ENCODE peak calls at places on chromosomes 7 and 10, in ten cellular contexts. G is lower lobe of right lung, R is body of pancreas, H is bronchial epithelial cell, P is cardiac fibroblast, X is psoas muscle, N is A549, A is mucosa of descending colon, L is BJ, S is Peyer's patch. E is an unnamed sample.

GRCh38 chr10:97539523-97540200 is 32.9 kb upstream of the ANKRD2 start:
- DNase-seq in X (peak; percentile 79), G (no peak), A (no peak), L (peak; percentile 66), H (no peak), S (no peak), N (no peak), P (peak; percentile 85), R (no peak), E (peak; percentile 61)

GRCh38 chr10:16393271-16393858 is 43.4 kb upstream of the PTER start:
- DNase-seq in H (no peak), X (no peak), L (no peak), G (no peak), P (no peak), A (no peak), R (no peak), S (no peak), N (no peak), E (no peak)

GRCh38 chr10:124994573-124995473 is 52.9 kb downstream of the ZRANB1 start:
- DNase-seq in S (no peak), L (no peak), X (peak; percentile 57), P (no peak), R (peak; percentile 9), H (no peak), N (no peak), A (peak; percentile 25), G (peak; percentile 43), E (no peak)

GRCh38 chr10:58517481-58518355 is 5.0 kb downstream of the BICC1 start:
- DNase-seq in P (no peak), H (no peak), X (no peak), N (no peak), G (no peak), S (no peak), R (no peak), A (no peak), L (no peak), E (no peak)

GRCh38 chr7:46175221-46175620 is 254.1 kb upstream of the IGFBP3 start:
- DNase-seq in N (no peak), S (no peak), R (no peak), G (no peak), X (no peak), L (no peak), P (no peak), A (no peak), H (no peak), E (no peak)

GRCh38 chr7:2269468-2270460 is 27.7 kb downstream of the NUDT1 start:
- DNase-seq in A (no peak), R (no peak), G (no peak), H (no peak), S (no peak), X (no peak), L (no peak), N (no peak), P (peak; percentile 40), E (no peak)

GRCh38 chr10:132570771-132571564 is 33.4 kb downstream of the INPP5A start:
- DNase-seq in P (no peak), X (peak; percentile 69), N (no peak), R (peak; percentile 42), S (peak; percentile 68), A (peak; percentile 66), H (peak; percentile 76), L (no peak), G (no peak), E (no peak)

GRCh38 chr10:132113206-132113605 is 47.5 kb downstream of the JAKMIP3 start:
- DNase-seq in L (no peak), G (peak; percentile 14), X (no peak), P (no peak), R (peak; percentile 5), A (no peak), H (no peak), N (no peak), S (no peak), E (no peak)

GRCh38 chr10:76150139-76150885 is 718.9 kb downstream of the LRMDA start:
- DNase-seq in L (no peak), A (no peak), X (no peak), R (peak; percentile 13), H (peak; percentile 91), P (no peak), S (no peak), N (no peak), G (peak; percentile 63), E (no peak)

GRCh38 chr7:24910551-24911212 is 69.3 kb downstream of the OSBPL3 start:
- DNase-seq in G (no peak), X (no peak), H (no peak), A (no peak), P (no peak), S (no peak), R (no peak), N (no peak), L (no peak), E (no peak)

DNA sequence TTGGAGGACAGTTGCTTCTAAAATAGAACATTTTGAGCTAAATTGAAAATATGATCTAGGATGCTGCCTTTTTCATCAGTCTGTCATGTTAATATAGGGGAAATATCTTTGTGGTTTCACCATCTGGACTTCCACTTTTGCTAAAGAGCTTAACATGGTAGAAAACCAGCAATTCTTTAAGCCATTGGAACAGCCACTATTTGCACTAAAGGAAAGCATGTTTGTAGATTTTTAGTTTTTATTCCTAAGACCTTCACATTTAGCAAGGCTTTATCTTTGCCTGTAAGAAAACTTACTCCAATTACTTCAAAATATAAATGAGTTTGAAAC is 291.0 kb downstream of the RNLS start:
- DNase-seq in P (no peak), R (no peak), H (no peak), X (no peak), A (no peak), G (no peak), S (no peak), L (no peak), N (no peak), E (no peak)
- TF ChIP-seq CTCF in P (no peak), R (no peak), H (no peak), X (no peak), A (no peak), G (no peak), S (no peak), L (no peak), N (no peak), E (no peak)

DNA sequence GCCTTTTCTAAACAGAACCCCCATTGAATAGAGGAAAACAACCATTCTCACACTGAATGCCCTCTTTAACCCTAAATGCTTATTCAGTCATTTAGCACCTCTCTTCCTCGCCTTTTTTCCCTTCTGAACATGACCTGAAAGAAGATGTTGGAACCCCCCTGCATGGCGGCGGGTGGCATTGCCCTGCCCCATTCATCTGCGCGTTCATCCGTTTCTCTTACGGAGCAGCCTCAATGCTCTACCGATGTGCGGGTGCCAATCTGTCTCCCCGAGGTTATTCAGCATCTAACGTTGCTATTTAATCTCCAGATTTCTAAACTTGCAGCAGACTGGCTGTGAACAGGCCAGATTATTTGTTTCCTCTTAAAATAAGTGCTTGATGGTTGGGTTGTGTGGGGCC is 286.5 kb downstream of the DPP6 start:
- DNase-seq in X (no peak), H (no peak), S (no peak), N (no peak), R (no peak), G (no peak), P (no peak), L (no peak), A (no peak), E (no peak)
- H3K4me3 ChIP-seq in X (no peak overlapping the region), H (no peak overlapping the region), S (no peak overlapping the region), N (no peak overlapping the region), R (no peak overlapping the region), G (no peak overlapping the region), P (no peak overlapping the region), L (no peak overlapping the region), A (no peak overlapping the region), E (no peak overlapping the region)

GRCh38 chr7:108802639-108803038 is 233.0 kb downstream of the DNAJB9 start:
- DNase-seq in G (no peak), N (no peak), H (no peak), P (no peak), L (no peak), S (no peak), A (no peak), R (no peak), X (no peak), E (no peak)

GRCh38 chr7:108809356-108809755 is 239.7 kb downstream of the DNAJB9 start:
- DNase-seq in R (no peak), X (no peak), L (no peak), P (no peak), H (no peak), N (no peak), G (no peak), S (no peak), A (no peak), E (no peak)

GRCh38 chr7:108808556-108808955 is 238.9 kb downstream of the DNAJB9 start:
- DNase-seq in P (no peak), A (no peak), N (no peak), H (no peak), L (no peak), R (no peak), S (no peak), G (no peak), X (no peak), E (no peak)

GRCh38 chr7:108805808-108806397 is 236.2 kb downstream of the DNAJB9 start:
- DNase-seq in X (no peak), S (no peak), L (no peak), H (peak; percentile 8), R (no peak), P (peak; percentile 63), A (no peak), G (no peak), N (peak; percentile 43), E (peak; percentile 18)
- TF ChIP-seq CTCF in X (peak; percentile 12), S (no peak), L (peak; percentile 34), H (peak; percentile 20), R (peak; percentile 11), P (peak; percentile 55), A (no peak), G (peak; percentile 13), N (peak; percentile 54), E (peak; percentile 63)

DNA sequence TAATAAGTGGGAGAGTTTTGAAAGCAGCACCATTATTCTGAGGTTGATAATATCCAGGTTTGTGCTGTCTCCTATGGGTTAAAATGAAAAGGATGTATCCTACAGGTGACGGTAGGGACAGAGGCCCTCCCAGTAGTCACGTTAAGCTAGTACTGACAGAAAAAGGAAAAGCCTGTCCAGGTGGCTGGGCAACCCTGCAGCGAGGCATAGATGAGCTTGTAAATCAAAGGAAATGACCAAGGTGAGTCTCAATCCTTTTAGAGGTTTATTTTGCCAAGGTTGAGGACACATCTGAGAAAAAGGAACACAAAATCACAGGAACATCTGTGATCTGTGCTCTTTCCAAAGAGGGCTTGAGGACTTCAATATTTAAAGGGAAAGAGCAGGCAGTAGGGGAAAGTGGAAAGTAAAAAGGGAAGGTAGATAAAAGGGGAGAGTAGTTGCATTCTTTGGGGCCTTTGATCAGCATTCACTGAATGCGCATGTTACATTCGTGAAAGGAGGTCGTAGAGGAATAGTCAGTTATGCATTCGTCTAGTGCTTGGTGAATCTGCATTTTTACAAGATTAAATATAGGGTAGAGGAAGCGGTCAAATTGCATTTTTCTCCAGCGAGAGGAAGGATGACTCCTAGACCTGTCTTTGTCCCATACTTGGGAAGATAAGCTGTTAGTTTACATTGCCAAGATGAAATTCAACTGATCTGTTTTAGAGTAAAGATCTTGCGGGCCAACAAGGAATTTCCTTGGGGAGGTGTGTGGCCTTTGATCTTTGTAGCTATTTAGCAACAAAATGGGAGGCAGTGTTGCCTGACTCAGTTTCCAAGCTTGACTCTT is 899 bp upstream of the GSTO1 start:
- DNase-seq in G (no peak), R (no peak), H (no peak), X (no peak), P (no peak), L (no peak), S (no peak), A (no peak), N (no peak), E (no peak)
- H3K4me3 ChIP-seq in G (peak overlapping the region; percentile 75), R (peak overlapping the region; percentile 71), H (peak overlapping the region; percentile 87), X (peak overlapping the region; percentile 94), P (no peak overlapping the region), L (peak overlapping the region; percentile 85), S (peak overlapping the region; percentile 81), A (no peak overlapping the region), N (peak overlapping the region; percentile 99), E (peak overlapping the region; percentile 89)

E was measured in AG09309.